ENCODE peak calls at places on chromosomes 16 and 17, in six cellular contexts. M, F, B, Y, W and E are unnamed samples.

GRCh38 chr16:30524575-30525571 is 1.5 kb downstream of the ZNF768 start:
- DNase-seq in M (no peak), F (no peak), B (no peak), Y (no peak), W (no peak), E (no peak)

GRCh38 chr17:67082110-67082509 is 37.8 kb downstream of the CACNG1 start:
- DNase-seq in M (no peak), F (no peak), B (no peak), Y (no peak), W (no peak), E (no peak)

GRCh38 chr17:39104046-39104445 is 47.4 kb downstream of the PLXDC1 start:
- DNase-seq in M (no peak), F (peak), B (peak), Y (no peak), W (peak), E (no peak)

GRCh38 chr17:77316191-77316641 is 175.4 kb downstream of the SEC14L1 start:
- DNase-seq in M (no peak), F (peak), B (no peak), Y (peak), W (peak), E (no peak)

GRCh38 chr16:22641030-22641671 is 130.5 kb downstream of the NPIPB5 start:
- DNase-seq in M (no peak), F (peak), B (peak), Y (no peak), W (peak), E (no peak)

GRCh38 chr16:50501251-50501650 is 46.9 kb upstream of the NKD1 start:
- DNase-seq in M (no peak), F (no peak), B (no peak), Y (no peak), W (no peak), E (no peak)

GRCh38 chr16:84738255-84739038 is 38.6 kb downstream of the USP10 start:
- DNase-seq in M (peak), F (peak), B (peak), Y (peak), W (peak), E (no peak)

GRCh38 chr17:55846745-55847144 is 95.9 kb downstream of the PCTP start:
- DNase-seq in M (no peak), F (no peak), B (no peak), Y (no peak), W (no peak), E (no peak)

GRCh38 chr16:64317601-64318000 is 804.3 kb downstream of the CDH11 start:
- DNase-seq in M (no peak), F (no peak), B (no peak), Y (no peak), W (no peak), E (no peak)

DNA sequence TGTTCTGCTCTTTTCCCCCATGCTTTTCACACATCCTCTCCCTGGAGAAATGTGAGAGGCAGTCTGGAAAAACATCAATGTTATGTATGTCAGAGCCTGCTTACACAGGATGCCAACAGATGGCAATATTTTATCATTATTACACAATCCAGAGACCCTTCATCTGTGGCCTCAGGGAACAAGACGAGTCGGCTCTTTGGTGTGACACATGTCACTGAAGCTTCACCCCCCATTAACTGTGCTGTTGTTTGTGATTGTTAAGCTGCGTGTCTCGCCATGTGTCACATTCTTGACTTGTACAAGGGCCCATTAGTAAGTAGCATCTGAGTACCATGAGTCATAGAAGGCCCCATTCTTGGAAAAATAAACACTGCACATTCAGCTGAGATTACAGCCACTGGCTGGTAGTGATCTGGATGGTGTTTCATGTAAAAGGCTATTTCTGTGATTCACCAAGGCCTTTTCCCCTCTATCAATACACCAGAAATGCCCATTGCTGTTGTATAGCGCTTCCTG is 682.1 kb upstream of the SOX9 start:
- DNase-seq in M (no peak), F (peak), B (peak), Y (no peak), W (peak), E (peak)
- TF ChIP-seq CTCF in M (no peak), F (no peak), B (peak), Y (no peak), W (no peak), E (no peak)

GRCh38 chr16:80040413-80040812 is 439.9 kb upstream of the MAF start:
- DNase-seq in M (no peak), F (no peak), B (no peak), Y (no peak), W (no peak), E (no peak)
- TF ChIP-seq CTCF in M (no peak), F (no peak), B (no peak), Y (no peak), W (no peak), E (no peak)

GRCh38 chr17:28365487-28365886 is 488 bp upstream of the SEBOX start:
- DNase-seq in M (no peak), F (no peak), B (no peak), Y (no peak), W (no peak), E (no peak)

GRCh38 chr17:28368306-28368831 is 1.7 kb downstream of the VTN start:
- DNase-seq in M (no peak), F (no peak), B (no peak), Y (no peak), W (no peak), E (no peak)

GRCh38 chr17:28364665-28365363 is at the start of gene SEBOX:
- DNase-seq in M (no peak), F (no peak), B (no peak), Y (no peak), W (no peak), E (no peak)

GRCh38 chr17:28367641-28368305 is 2.3 kb downstream of the VTN start:
- DNase-seq in M (no peak), F (no peak), B (no peak), Y (no peak), W (no peak), E (no peak)

GRCh38 chr17:28366605-28367004 is 1.6 kb upstream of the SEBOX start:
- DNase-seq in M (no peak), F (no peak), B (no peak), Y (no peak), W (no peak), E (no peak)
- TF ChIP-seq CTCF in M (no peak), F (peak), B (peak), Y (no peak), W (no peak), E (no peak)

GRCh38 chr17:32349503-32349853 is 479 bp upstream of the ZNF207 start:
- DNase-seq in M (peak), F (no peak), B (no peak), Y (no peak), W (peak), E (no peak)
- TF ChIP-seq CTCF in M (no peak), F (no peak), B (no peak), Y (no peak), W (no peak), E (no peak)

GRCh38 chr16:88686062-88686438 is 257 bp downstream of the SNAI3 start:
- DNase-seq in M (no peak), F (no peak), B (no peak), Y (no peak), W (no peak), E (no peak)
- TF ChIP-seq CTCF in M (no peak), F (no peak), B (no peak), Y (no peak), W (no peak), E (no peak)